ENCODE peak calls at places on chromosome 7, in seven cellular contexts. One of them, this sample, is unnamed.

GRCh38 chr7:110051386-110051785 is 1039.5 kb upstream of the LRRN3 start:
- DNase-seq in astrocyte of the spinal cord: no peak
- DNase-seq in left ventricle myocardium inferior: no peak
- DNase-seq in naive thymus-derived CD4-positive, alpha-beta T cell: no peak
- DNase-seq in left lung: no peak
- DNase-seq in body of pancreas: no peak
- DNase-seq in bronchial epithelial cell: no peak
- DNase-seq in this sample: no peak

GRCh38 chr7:19621740-19622139 is 87.1 kb downstream of the POLR1F start:
- DNase-seq in astrocyte of the spinal cord: peak
- DNase-seq in left ventricle myocardium inferior: no peak
- DNase-seq in naive thymus-derived CD4-positive, alpha-beta T cell: no peak
- DNase-seq in left lung: no peak
- DNase-seq in body of pancreas: no peak
- DNase-seq in bronchial epithelial cell: peak
- DNase-seq in this sample: no peak

GRCh38 chr7:10034843-10035556 is 938.7 kb upstream of the PHF14 start:
- DNase-seq in astrocyte of the spinal cord: no peak
- DNase-seq in left ventricle myocardium inferior: no peak
- DNase-seq in naive thymus-derived CD4-positive, alpha-beta T cell: no peak
- DNase-seq in left lung: no peak
- DNase-seq in body of pancreas: no peak
- DNase-seq in bronchial epithelial cell: no peak
- DNase-seq in this sample: no peak

GRCh38 chr7:67866054-67866453 is 869.4 kb downstream of the TYW1 start:
- DNase-seq in astrocyte of the spinal cord: no peak
- DNase-seq in left ventricle myocardium inferior: no peak
- DNase-seq in naive thymus-derived CD4-positive, alpha-beta T cell: no peak
- DNase-seq in left lung: no peak
- DNase-seq in body of pancreas: no peak
- DNase-seq in bronchial epithelial cell: no peak
- DNase-seq in this sample: no peak

GRCh38 chr7:144020340-144020739 is 20.2 kb downstream of the OR6B1 start:
- DNase-seq in astrocyte of the spinal cord: no peak
- DNase-seq in left ventricle myocardium inferior: peak
- DNase-seq in naive thymus-derived CD4-positive, alpha-beta T cell: no peak
- DNase-seq in left lung: no peak
- DNase-seq in body of pancreas: no peak
- DNase-seq in bronchial epithelial cell: no peak
- DNase-seq in this sample: no peak

GRCh38 chr7:142500364-142500763 is 242.5 kb upstream of the PRSS58 start:
- DNase-seq in astrocyte of the spinal cord: no peak
- DNase-seq in left ventricle myocardium inferior: no peak
- DNase-seq in naive thymus-derived CD4-positive, alpha-beta T cell: peak
- DNase-seq in left lung: no peak
- DNase-seq in body of pancreas: no peak
- DNase-seq in bronchial epithelial cell: peak
- DNase-seq in this sample: no peak

GRCh38 chr7:74283858-74284447 is 5.3 kb upstream of the CLIP2 start:
- DNase-seq in astrocyte of the spinal cord: no peak
- DNase-seq in left ventricle myocardium inferior: no peak
- DNase-seq in naive thymus-derived CD4-positive, alpha-beta T cell: no peak
- DNase-seq in left lung: no peak
- DNase-seq in body of pancreas: no peak
- DNase-seq in bronchial epithelial cell: no peak
- DNase-seq in this sample: no peak

GRCh38 chr7:140448781-140449180 is 30.5 kb downstream of the MKRN1 start:
- DNase-seq in astrocyte of the spinal cord: no peak
- DNase-seq in left ventricle myocardium inferior: no peak
- DNase-seq in naive thymus-derived CD4-positive, alpha-beta T cell: no peak
- DNase-seq in left lung: no peak
- DNase-seq in body of pancreas: no peak
- DNase-seq in bronchial epithelial cell: no peak
- DNase-seq in this sample: no peak

GRCh38 chr7:55065079-55065478 is 46.3 kb downstream of the EGFR start:
- DNase-seq in astrocyte of the spinal cord: peak
- DNase-seq in left ventricle myocardium inferior: no peak
- DNase-seq in naive thymus-derived CD4-positive, alpha-beta T cell: no peak
- DNase-seq in left lung: no peak
- DNase-seq in body of pancreas: peak
- DNase-seq in bronchial epithelial cell: peak
- DNase-seq in this sample: no peak

GRCh38 chr7:42704710-42705109 is 207.2 kb downstream of the C7orf25 start:
- DNase-seq in astrocyte of the spinal cord: no peak
- DNase-seq in left ventricle myocardium inferior: no peak
- DNase-seq in naive thymus-derived CD4-positive, alpha-beta T cell: no peak
- DNase-seq in left lung: no peak
- DNase-seq in body of pancreas: no peak
- DNase-seq in bronchial epithelial cell: no peak
- DNase-seq in this sample: no peak

GRCh38 chr7:71633571-71634008 is 501.6 kb downstream of the GALNT17 start:
- DNase-seq in astrocyte of the spinal cord: peak
- DNase-seq in left ventricle myocardium inferior: no peak
- DNase-seq in naive thymus-derived CD4-positive, alpha-beta T cell: no peak
- DNase-seq in left lung: no peak
- DNase-seq in body of pancreas: no peak
- DNase-seq in bronchial epithelial cell: peak
- DNase-seq in this sample: peak

GRCh38 chr7:71325151-71325550 is 193.2 kb downstream of the GALNT17 start:
- DNase-seq in astrocyte of the spinal cord: no peak
- DNase-seq in left ventricle myocardium inferior: no peak
- DNase-seq in naive thymus-derived CD4-positive, alpha-beta T cell: no peak
- DNase-seq in left lung: no peak
- DNase-seq in body of pancreas: no peak
- DNase-seq in bronchial epithelial cell: no peak
- DNase-seq in this sample: no peak

GRCh38 chr7:1671876-1672451 is 1.9 kb downstream of the ELFN1 start:
- DNase-seq in astrocyte of the spinal cord: no peak
- DNase-seq in left ventricle myocardium inferior: no peak
- DNase-seq in naive thymus-derived CD4-positive, alpha-beta T cell: no peak
- DNase-seq in left lung: no peak
- DNase-seq in body of pancreas: no peak
- DNase-seq in bronchial epithelial cell: no peak
- DNase-seq in this sample: no peak

GRCh38 chr7:40658731-40659130 is 523.9 kb downstream of the SUGCT start:
- DNase-seq in astrocyte of the spinal cord: peak
- DNase-seq in left ventricle myocardium inferior: no peak
- DNase-seq in naive thymus-derived CD4-positive, alpha-beta T cell: no peak
- DNase-seq in left lung: no peak
- DNase-seq in body of pancreas: no peak
- DNase-seq in bronchial epithelial cell: peak
- DNase-seq in this sample: no peak

GRCh38 chr7:159057647-159058046 is 87.0 kb downstream of the VIPR2 start:
- DNase-seq in astrocyte of the spinal cord: no peak
- DNase-seq in left ventricle myocardium inferior: no peak
- DNase-seq in naive thymus-derived CD4-positive, alpha-beta T cell: no peak
- DNase-seq in left lung: no peak
- DNase-seq in body of pancreas: no peak
- DNase-seq in bronchial epithelial cell: no peak
- DNase-seq in this sample: no peak

GRCh38 chr7:103690576-103690975 is 244.6 kb upstream of the SLC26A5 start:
- DNase-seq in astrocyte of the spinal cord: no peak
- DNase-seq in left ventricle myocardium inferior: no peak
- DNase-seq in naive thymus-derived CD4-positive, alpha-beta T cell: no peak
- DNase-seq in left lung: no peak
- DNase-seq in body of pancreas: no peak
- DNase-seq in bronchial epithelial cell: no peak
- DNase-seq in this sample: no peak

GRCh38 chr7:137032436-137032835 is 164.0 kb downstream of the CHRM2 start:
- DNase-seq in astrocyte of the spinal cord: no peak
- DNase-seq in left ventricle myocardium inferior: no peak
- DNase-seq in naive thymus-derived CD4-positive, alpha-beta T cell: no peak
- DNase-seq in left lung: no peak
- DNase-seq in body of pancreas: no peak
- DNase-seq in bronchial epithelial cell: no peak
- DNase-seq in this sample: no peak

GRCh38 chr7:617614-618538 is 98.2 kb upstream of the PDGFA start:
- DNase-seq in astrocyte of the spinal cord: no peak
- DNase-seq in left ventricle myocardium inferior: no peak
- DNase-seq in naive thymus-derived CD4-positive, alpha-beta T cell: no peak
- DNase-seq in left lung: no peak
- DNase-seq in body of pancreas: no peak
- DNase-seq in bronchial epithelial cell: no peak
- DNase-seq in this sample: no peak

GRCh38 chr7:37047260-37047659 is 323.0 kb upstream of the AOAH start:
- DNase-seq in astrocyte of the spinal cord: no peak
- DNase-seq in left ventricle myocardium inferior: no peak
- DNase-seq in naive thymus-derived CD4-positive, alpha-beta T cell: no peak
- DNase-seq in left lung: no peak
- DNase-seq in body of pancreas: no peak
- DNase-seq in bronchial epithelial cell: no peak
- DNase-seq in this sample: no peak

GRCh38 chr7:107661865-107662379 is 1.3 kb downstream of the SLC26A4 start:
- DNase-seq in astrocyte of the spinal cord: no peak
- DNase-seq in left ventricle myocardium inferior: no peak
- DNase-seq in naive thymus-derived CD4-positive, alpha-beta T cell: no peak
- DNase-seq in left lung: no peak
- DNase-seq in body of pancreas: no peak
- DNase-seq in bronchial epithelial cell: no peak
- DNase-seq in this sample: no peak
- H3K4me3 ChIP-seq in astrocyte of the spinal cord: peak
- H3K4me3 ChIP-seq in left ventricle myocardium inferior: peak
- H3K4me3 ChIP-seq in naive thymus-derived CD4-positive, alpha-beta T cell: peak
- H3K4me3 ChIP-seq in left lung: peak
- H3K4me3 ChIP-seq in body of pancreas: peak
- H3K4me3 ChIP-seq in bronchial epithelial cell: peak
- H3K4me3 ChIP-seq in this sample: peak

DNA sequence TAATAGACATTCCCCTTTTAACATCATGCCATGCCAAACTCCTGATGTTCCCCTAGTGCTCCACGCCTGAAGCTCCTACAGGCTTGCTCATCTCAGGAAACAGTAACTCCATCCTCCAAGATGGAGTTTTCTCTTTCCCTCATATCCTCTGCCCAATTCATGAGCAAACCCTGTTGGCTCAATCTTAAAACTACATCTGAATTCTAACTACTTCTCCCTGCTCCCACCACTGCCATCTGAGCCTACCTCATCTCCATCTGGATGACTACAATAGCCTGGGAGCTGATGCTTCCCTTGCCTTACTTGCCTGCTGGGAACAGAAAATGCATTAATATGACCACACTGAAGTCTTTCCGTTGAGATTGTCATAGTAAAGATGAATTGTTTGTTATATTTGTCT is 271.7 kb upstream of the MKLN1 start:
- DNase-seq in astrocyte of the spinal cord: no peak
- DNase-seq in left ventricle myocardium inferior: no peak
- DNase-seq in naive thymus-derived CD4-positive, alpha-beta T cell: no peak
- DNase-seq in left lung: no peak
- DNase-seq in body of pancreas: no peak
- DNase-seq in bronchial epithelial cell: no peak
- DNase-seq in this sample: no peak
- H3K4me3 ChIP-seq in astrocyte of the spinal cord: no peak
- H3K4me3 ChIP-seq in left ventricle myocardium inferior: no peak
- H3K4me3 ChIP-seq in naive thymus-derived CD4-positive, alpha-beta T cell: no peak
- H3K4me3 ChIP-seq in left lung: no peak
- H3K4me3 ChIP-seq in body of pancreas: no peak
- H3K4me3 ChIP-seq in bronchial epithelial cell: no peak
- H3K4me3 ChIP-seq in this sample: no peak

DNA sequence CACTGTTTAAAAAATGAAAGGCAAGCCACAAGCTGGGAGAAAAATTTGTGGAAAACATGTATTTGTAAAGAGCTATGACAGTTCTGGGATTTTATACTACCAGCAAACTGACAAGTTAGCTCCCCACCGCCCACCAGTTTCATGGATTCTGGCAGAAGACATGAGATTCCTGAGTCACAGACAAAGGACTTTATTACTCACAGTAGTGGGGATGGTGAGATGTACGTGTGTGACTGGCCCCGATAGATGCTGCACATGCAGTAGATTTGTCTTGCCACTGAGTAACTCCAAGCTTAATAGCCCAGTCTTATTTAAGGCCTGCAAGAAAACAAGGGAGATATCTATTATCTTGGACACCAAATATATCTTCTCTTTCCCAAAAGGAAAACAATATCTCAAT is 281.7 kb downstream of the AHR start:
- DNase-seq in astrocyte of the spinal cord: peak
- DNase-seq in left ventricle myocardium inferior: no peak
- DNase-seq in naive thymus-derived CD4-positive, alpha-beta T cell: no peak
- DNase-seq in left lung: peak
- DNase-seq in body of pancreas: peak
- DNase-seq in bronchial epithelial cell: peak
- DNase-seq in this sample: no peak
- H3K4me3 ChIP-seq in astrocyte of the spinal cord: no peak
- H3K4me3 ChIP-seq in left ventricle myocardium inferior: no peak
- H3K4me3 ChIP-seq in naive thymus-derived CD4-positive, alpha-beta T cell: no peak
- H3K4me3 ChIP-seq in left lung: no peak
- H3K4me3 ChIP-seq in body of pancreas: no peak
- H3K4me3 ChIP-seq in bronchial epithelial cell: no peak
- H3K4me3 ChIP-seq in this sample: no peak

GRCh38 chr7:131689662-131690234 is 133.3 kb upstream of the PODXL start:
- DNase-seq in astrocyte of the spinal cord: no peak
- DNase-seq in left ventricle myocardium inferior: no peak
- DNase-seq in naive thymus-derived CD4-positive, alpha-beta T cell: no peak
- DNase-seq in left lung: no peak
- DNase-seq in body of pancreas: no peak
- DNase-seq in bronchial epithelial cell: no peak
- DNase-seq in this sample: no peak

GRCh38 chr7:131691454-131692130 is 135.2 kb upstream of the PODXL start:
- DNase-seq in astrocyte of the spinal cord: no peak
- DNase-seq in left ventricle myocardium inferior: no peak
- DNase-seq in naive thymus-derived CD4-positive, alpha-beta T cell: no peak
- DNase-seq in left lung: no peak
- DNase-seq in body of pancreas: no peak
- DNase-seq in bronchial epithelial cell: no peak
- DNase-seq in this sample: no peak

GRCh38 chr7:131688738-131689661 is 132.6 kb upstream of the PODXL start:
- DNase-seq in astrocyte of the spinal cord: peak
- DNase-seq in left ventricle myocardium inferior: peak
- DNase-seq in naive thymus-derived CD4-positive, alpha-beta T cell: peak
- DNase-seq in left lung: peak
- DNase-seq in body of pancreas: peak
- DNase-seq in bronchial epithelial cell: peak
- DNase-seq in this sample: no peak

GRCh38 chr7:131690446-131690845 is 134.0 kb upstream of the PODXL start:
- DNase-seq in astrocyte of the spinal cord: no peak
- DNase-seq in left ventricle myocardium inferior: no peak
- DNase-seq in naive thymus-derived CD4-positive, alpha-beta T cell: no peak
- DNase-seq in left lung: no peak
- DNase-seq in body of pancreas: no peak
- DNase-seq in bronchial epithelial cell: peak
- DNase-seq in this sample: no peak

DNA sequence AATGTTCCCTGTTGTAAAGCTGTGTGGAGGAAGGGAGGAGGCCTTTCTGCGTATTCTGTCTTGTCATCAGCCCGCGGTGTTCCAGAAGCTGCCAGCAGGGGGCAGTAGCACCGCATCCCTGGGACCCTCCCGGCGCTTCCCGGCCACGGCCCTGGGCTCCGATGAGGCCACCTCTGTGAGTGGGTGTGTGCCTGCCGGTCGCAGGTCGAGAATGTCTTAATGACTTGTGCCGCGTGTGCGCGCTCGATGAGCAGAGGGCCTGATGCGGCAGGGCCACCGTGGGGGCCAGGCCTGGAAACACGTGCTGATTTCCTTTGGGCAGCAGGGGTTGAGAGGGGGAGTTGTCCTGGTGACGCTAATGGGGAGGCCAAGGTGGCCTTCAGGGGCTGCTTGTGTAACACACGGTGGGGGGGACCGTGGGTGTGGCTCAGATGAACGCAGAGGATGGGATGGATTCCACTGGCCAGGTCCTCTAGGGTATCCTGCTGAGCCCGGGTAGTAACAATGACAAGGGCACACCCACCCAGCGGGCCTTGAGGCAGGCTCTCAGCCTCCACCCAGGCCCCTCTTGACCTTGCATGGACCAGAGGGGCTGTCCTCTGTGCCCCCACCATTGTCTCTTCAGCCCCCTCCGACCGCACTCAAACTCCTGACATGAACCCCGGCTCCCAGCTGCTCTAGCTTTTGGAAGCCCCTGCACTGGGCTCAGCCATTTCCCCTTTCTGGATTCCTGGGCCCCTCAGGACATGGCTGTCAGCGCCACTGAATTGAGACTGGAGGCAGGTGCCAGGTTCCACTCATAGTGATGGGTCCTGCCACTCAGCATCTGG is 135.9 kb upstream of the PODXL start:
- DNase-seq in astrocyte of the spinal cord: peak
- DNase-seq in left ventricle myocardium inferior: peak
- DNase-seq in naive thymus-derived CD4-positive, alpha-beta T cell: no peak
- DNase-seq in left lung: no peak
- DNase-seq in body of pancreas: peak
- DNase-seq in bronchial epithelial cell: peak
- DNase-seq in this sample: peak
- H3K4me3 ChIP-seq in astrocyte of the spinal cord: no peak
- H3K4me3 ChIP-seq in left ventricle myocardium inferior: no peak
- H3K4me3 ChIP-seq in naive thymus-derived CD4-positive, alpha-beta T cell: no peak
- H3K4me3 ChIP-seq in left lung: no peak
- H3K4me3 ChIP-seq in body of pancreas: no peak
- H3K4me3 ChIP-seq in bronchial epithelial cell: no peak
- H3K4me3 ChIP-seq in this sample: no peak

This sample was measured in GM06990.